ENCODE peak calls at places on chromosome 18, in four cellular contexts. A is K562, G is HCT116, W is HepG2. F is an unnamed sample.

GRCh38 chr18:77057043-77057442 is 75.5 kb downstream of the MBP start:
- DNase-seq in A (no peak), G (no peak), W (no peak), F (no peak)

GRCh38 chr18:41646915-41647314 is 308.1 kb upstream of the PIK3C3 start:
- DNase-seq in A (no peak), G (no peak), W (no peak), F (no peak)

GRCh38 chr18:36127866-36128845 is 984 bp downstream of the SLC39A6 start:
- DNase-seq in A (peak; percentile 38), G (no peak), W (peak; percentile 23), F (no peak)

GRCh38 chr18:23231340-23232021 is 96.2 kb downstream of the CABLES1 start:
- DNase-seq in A (peak; percentile 23), G (no peak), W (no peak), F (no peak)

GRCh38 chr18:23730850-23731249 is 41.6 kb downstream of the LAMA3 start:
- DNase-seq in A (no peak), G (no peak), W (no peak), F (no peak)

GRCh38 chr18:55018602-55019001 is 59.3 kb upstream of the CCDC68 start:
- DNase-seq in A (no peak), G (no peak), W (no peak), F (no peak)

GRCh38 chr18:34121157-34121807 is 103.4 kb downstream of the NOL4 start:
- DNase-seq in A (no peak), G (no peak), W (peak; percentile 44), F (no peak)

GRCh38 chr18:34562252-34562870 is 147.7 kb upstream of the DTNA start:
- DNase-seq in A (no peak), G (no peak), W (no peak), F (no peak)

GRCh38 chr18:13139885-13140450 is 78.6 kb upstream of the LDLRAD4 start:
- DNase-seq in A (peak; percentile 17), G (no peak), W (peak; percentile 80), F (no peak)

GRCh38 chr18:6951336-6952090 is 166.1 kb downstream of the LAMA1 start:
- DNase-seq in A (no peak), G (no peak), W (no peak), F (no peak)

GRCh38 chr18:48354746-48355260 is 54.4 kb downstream of the ZBTB7C start:
- DNase-seq in A (no peak), G (no peak), W (no peak), F (no peak)

GRCh38 chr18:48358868-48359267 is 50.3 kb downstream of the ZBTB7C start:
- DNase-seq in A (no peak), G (no peak), W (no peak), F (no peak)

GRCh38 chr18:48355526-48356115 is 53.6 kb downstream of the ZBTB7C start:
- DNase-seq in A (no peak), G (no peak), W (no peak), F (no peak)

GRCh38 chr18:48356151-48356745 is 52.9 kb downstream of the ZBTB7C start:
- DNase-seq in A (no peak), G (no peak), W (no peak), F (no peak)

GRCh38 chr18:48356909-48357631 is 52.1 kb downstream of the ZBTB7C start:
- DNase-seq in A (no peak), G (no peak), W (no peak), F (no peak)
- TF ChIP-seq TCF7L2 in A (no peak), G (no peak), W (no peak), F (no peak)

GRCh38 chr18:2882201-2882600 is 35.4 kb downstream of the EMILIN2 start:
- DNase-seq in A (no peak), G (no peak), W (no peak), F (no peak)

GRCh38 chr18:2880473-2880872 is 33.7 kb downstream of the EMILIN2 start:
- DNase-seq in A (no peak), G (no peak), W (no peak), F (no peak)

GRCh38 chr18:2883137-2883671 is 36.4 kb downstream of the EMILIN2 start:
- DNase-seq in A (no peak), G (no peak), W (no peak), F (no peak)

GRCh38 chr18:2881088-2881487 is 34.3 kb downstream of the EMILIN2 start:
- DNase-seq in A (no peak), G (no peak), W (no peak), F (no peak)

DNA sequence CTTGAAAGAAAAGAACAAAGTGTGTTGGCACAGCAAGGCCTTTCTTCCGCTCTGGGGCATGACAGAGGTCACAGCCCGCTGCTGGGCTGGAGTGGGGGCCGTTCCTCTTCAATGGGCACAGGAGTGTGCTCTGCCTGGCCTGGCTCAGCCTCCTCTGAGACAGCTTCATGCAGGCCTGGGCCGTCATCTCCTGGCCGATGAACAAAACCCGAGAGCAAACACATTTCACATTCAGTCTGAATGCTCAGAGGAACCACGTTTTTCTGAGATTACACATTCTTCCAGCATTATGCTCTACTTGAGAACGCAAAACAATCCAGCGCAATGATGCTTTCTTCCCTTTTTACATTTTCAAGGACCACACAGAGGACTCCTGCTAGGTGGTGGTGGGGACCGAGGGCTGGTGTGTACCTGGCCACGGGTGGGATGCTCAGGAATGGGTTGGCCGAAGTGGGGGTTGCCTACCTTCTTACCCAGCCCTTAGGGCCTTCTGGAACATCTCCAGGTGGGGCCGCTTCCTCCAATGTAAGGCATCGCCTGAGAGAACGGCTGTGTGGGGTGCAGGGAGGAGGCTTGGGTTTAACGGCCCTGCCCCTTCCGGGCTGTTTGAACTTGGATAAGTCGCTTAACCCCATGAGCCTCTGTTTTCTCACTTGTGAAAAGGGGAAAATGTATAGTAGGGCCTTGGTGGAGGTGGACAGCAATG is 34.8 kb downstream of the EMILIN2 start:
- DNase-seq in A (no peak), G (no peak), W (no peak), F (no peak)
- TF ChIP-seq TCF7L2 in A (no peak), G (no peak), W (no peak), F (no peak)

GRCh38 chr18:56869189-56869777 is 218.1 kb downstream of the WDR7 start:
- DNase-seq in A (peak; percentile 32), G (peak; percentile 55), W (peak; percentile 32), F (peak; percentile 36)
- TF ChIP-seq TCF7L2 in A (no peak), G (no peak), W (no peak), F (no peak)

GRCh38 chr18:75544051-75544481 is 116.6 kb upstream of the SMIM21 start:
- DNase-seq in A (no peak), G (peak; percentile 50), W (no peak), F (no peak)
- TF ChIP-seq TCF7L2 in A (no peak), G (peak; percentile 67), W (no peak), F (no peak)

F was measured in Panc1.